ENCODE peak calls at places on chromosomes 11 and 22, in five cellular contexts. Z, Y, L, K and R are unnamed samples.
A peak's percentile ranks its signal among the peaks of the same experiment; 100 is the strongest.

GRCh38 chr22:17922925-17923898 is 101.1 kb downstream of the MICAL3 start:
- DNase-seq in Z (peak; percentile 28), Y (no peak), L (no peak), K (no peak), R (no peak)

GRCh38 chr11:117735350-117735977 is 61.6 kb downstream of the DSCAML1 start:
- DNase-seq in Z (no peak), Y (no peak), L (no peak), K (no peak), R (no peak)

GRCh38 chr11:1942541-1943260 is 4.4 kb upstream of the MRPL23 start:
- DNase-seq in Z (no peak), Y (no peak), L (no peak), K (no peak), R (peak; percentile 47)

GRCh38 chr11:109629734-109630133 is 207.7 kb downstream of the C11orf87 start:
- DNase-seq in Z (no peak), Y (no peak), L (no peak), K (no peak), R (no peak)

GRCh38 chr22:18035740-18036139 is 11.4 kb upstream of the MICAL3 start:
- DNase-seq in Z (no peak), Y (peak; percentile 31), L (peak; percentile 36), K (no peak), R (peak; percentile 91)

GRCh38 chr11:2180775-2181370 is 9.3 kb upstream of the TH start:
- DNase-seq in Z (no peak), Y (no peak), L (no peak), K (no peak), R (no peak)

GRCh38 chr11:7964873-7965272 is 374 bp downstream of the NLRP10 start:
- DNase-seq in Z (no peak), Y (no peak), L (no peak), K (no peak), R (no peak)

GRCh38 chr22:35921777-35922176 is 106.8 kb downstream of the RBFOX2 start:
- DNase-seq in Z (peak; percentile 78), Y (peak; percentile 78), L (peak; percentile 82), K (peak; percentile 53), R (no peak)

GRCh38 chr11:61711037-61711436 is 30.8 kb downstream of the DAGLA start:
- DNase-seq in Z (no peak), Y (no peak), L (no peak), K (no peak), R (no peak)

GRCh38 chr22:18955696-18956095 is 19.6 kb upstream of the PRODH start:
- DNase-seq in Z (no peak), Y (no peak), L (no peak), K (no peak), R (peak; percentile 30)

GRCh38 chr22:39808087-39808486 is 85.5 kb downstream of the ENTHD1 start:
- DNase-seq in Z (no peak), Y (peak; percentile 81), L (peak; percentile 62), K (no peak), R (no peak)

GRCh38 chr11:32374261-32374711 is 61.1 kb downstream of the WT1 start:
- DNase-seq in Z (no peak), Y (peak; percentile 96), L (peak; percentile 79), K (no peak), R (no peak)

GRCh38 chr11:100970273-100971164 is 159.1 kb downstream of the PGR start:
- DNase-seq in Z (no peak), Y (no peak), L (no peak), K (no peak), R (no peak)

GRCh38 chr11:112457532-112457931 is 196.9 kb upstream of the PLET1 start:
- DNase-seq in Z (no peak), Y (no peak), L (no peak), K (no peak), R (no peak)

GRCh38 chr11:113668255-113668654 is 37.9 kb downstream of the TMPRSS5 start:
- DNase-seq in Z (no peak), Y (no peak), L (no peak), K (no peak), R (no peak)

GRCh38 chr11:2581151-2581930 is 118.5 kb downstream of the KCNQ1OT1 start:
- DNase-seq in Z (no peak), Y (no peak), L (no peak), K (no peak), R (peak; percentile 55)

GRCh38 chr11:14619580-14619979 is 24.0 kb upstream of the PDE3B start:
- DNase-seq in Z (no peak), Y (no peak), L (no peak), K (no peak), R (no peak)

GRCh38 chr22:22894740-22895731 is 7.4 kb downstream of the IGLL5 start:
- DNase-seq in Z (no peak), Y (no peak), L (no peak), K (no peak), R (no peak)

GRCh38 chr11:75425422-75425821 is 7.6 kb downstream of the KLHL35 start:
- DNase-seq in Z (no peak), Y (no peak), L (peak; percentile 84), K (no peak), R (peak; percentile 38)